ENCODE peak calls at places on chromosomes 16 and 17, in five cellular contexts. P is H1, X is mesendoderm, F is IMR-90, V is mesenchymal stem cell. K is an unnamed sample. For H3K36me3, the result is how much of the 10 kb centered on the place peaks cover.

GRCh38 chr17:21452377-21453143 is 76.4 kb downstream of the KCNJ12 start:
- DNase-seq in P (peak), X (peak), F (peak), V (peak), K (peak)

GRCh38 chr16:87200637-87201036 is 116.6 kb downstream of the C16orf95 start:
- DNase-seq in P (no peak), X (no peak), F (no peak), V (no peak), K (no peak)

GRCh38 chr16:3348547-3349167 is 7.0 kb upstream of the OR2C1 start:
- DNase-seq in P (no peak), X (no peak), F (no peak), V (no peak), K (no peak)

GRCh38 chr17:3843935-3844516 is 2.0 kb downstream of the NCBP3 start:
- DNase-seq in P (no peak), X (peak), F (no peak), V (peak), K (no peak)

GRCh38 chr17:31167111-31167510 is 72.3 kb downstream of the NF1 start:
- DNase-seq in P (no peak), X (no peak), F (no peak), V (no peak), K (no peak)

GRCh38 chr17:74227681-74228080 is 14.3 kb downstream of the TTYH2 start:
- DNase-seq in P (no peak), X (no peak), F (no peak), V (no peak), K (no peak)

GRCh38 chr17:19238167-19238505 is 970 bp downstream of the EPN2 start:
- DNase-seq in P (peak), X (peak), F (no peak), V (peak), K (peak)

GRCh38 chr16:63787014-63787413 is 1334.8 kb downstream of the CDH11 start:
- DNase-seq in P (no peak), X (peak), F (no peak), V (no peak), K (no peak)

GRCh38 chr17:80942360-80943345 is 49.0 kb upstream of the CHMP6 start:
- DNase-seq in P (no peak), X (no peak), F (peak), V (no peak), K (no peak)

GRCh38 chr17:82775033-82775823 is 23.4 kb downstream of the TBCD start:
- DNase-seq in P (peak), X (peak), F (no peak), V (peak), K (peak)

GRCh38 chr16:17303101-17303500 is 167.7 kb downstream of the XYLT1 start:
- DNase-seq in P (no peak), X (no peak), F (no peak), V (no peak), K (no peak)

GRCh38 chr17:80360396-80360795 is 54.6 kb upstream of the ENDOV start:
- DNase-seq in P (no peak), X (no peak), F (no peak), V (no peak), K (no peak)

GRCh38 chr17:51805765-51806164 is 352.7 kb downstream of the CA10 start:
- DNase-seq in P (no peak), X (no peak), F (no peak), V (no peak), K (no peak)

GRCh38 chr17:46977750-46978488 is 1.1 kb downstream of the RPRML start:
- DNase-seq in P (peak), X (no peak), F (no peak), V (no peak), K (no peak)
- H2BK15ac ChIP-seq in P (peak), X (no peak), F (no peak), V (no peak), K (no peak)

DNA sequence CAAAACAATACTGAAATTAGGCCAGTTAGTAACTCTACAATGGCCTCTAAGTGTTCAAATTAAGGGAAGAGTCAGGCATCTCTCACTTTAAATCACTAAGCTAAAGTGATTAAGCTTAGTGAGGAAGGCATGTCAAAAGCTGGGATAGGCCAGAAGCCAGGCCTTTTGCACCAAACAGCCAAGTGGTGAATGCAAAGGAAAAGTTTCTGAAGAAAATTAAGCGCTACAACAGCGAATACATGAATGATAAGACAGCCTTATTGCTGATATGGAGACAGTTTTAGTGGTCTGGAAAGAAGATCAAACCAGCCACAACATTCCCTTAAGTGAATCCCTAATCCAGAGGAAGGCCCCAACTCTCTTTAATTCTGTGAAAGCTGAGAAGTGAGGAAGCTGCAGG is 12.1 kb downstream of the RFWD3 start:
- DNase-seq in P (no peak), X (peak), F (no peak), V (no peak), K (no peak)
- H3K36me3 ChIP-seq in P (half or more), X (under half), F (under half), V (half or more), K (half or more)

DNA sequence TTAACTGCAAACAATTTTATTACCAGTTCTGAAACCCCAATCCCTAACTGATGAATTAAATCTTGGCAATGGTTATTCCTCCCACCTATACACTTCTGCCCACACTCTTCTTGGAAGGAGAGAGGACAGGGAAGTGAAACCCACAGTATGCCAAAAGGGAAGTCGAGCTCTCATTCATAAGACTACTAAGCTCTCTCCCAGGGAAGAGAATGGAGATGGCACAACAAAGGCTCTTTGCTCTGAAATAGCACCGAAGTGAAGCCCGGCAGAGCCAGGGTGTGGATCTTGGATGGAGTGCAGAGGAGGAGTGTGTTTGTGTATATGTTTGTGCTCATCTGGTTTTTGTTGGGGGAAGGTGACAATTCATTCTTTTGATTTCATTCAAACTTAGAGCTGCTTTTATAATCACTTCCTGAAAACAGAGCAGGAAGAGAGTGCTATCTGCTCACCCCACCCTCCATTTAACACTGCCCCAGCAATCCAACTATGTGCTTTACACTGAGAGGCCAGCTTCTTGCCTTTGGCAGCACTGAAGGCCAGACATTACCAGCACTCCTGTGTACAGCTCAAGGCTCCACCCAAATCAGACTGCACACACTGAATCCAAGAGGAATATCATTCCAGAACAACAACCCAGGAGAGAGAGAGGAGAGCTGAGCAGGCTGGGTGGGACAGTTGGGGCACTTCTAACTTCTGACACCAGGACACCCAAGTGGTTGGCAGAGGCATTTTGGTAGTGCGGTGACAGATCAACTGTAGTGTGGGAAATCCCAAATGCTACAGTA is 68.8 kb downstream of the HIC1 start:
- DNase-seq in P (no peak), X (peak), F (peak), V (peak), K (no peak)
- H2BK15ac ChIP-seq in P (no peak), X (no peak), F (peak), V (peak), K (no peak)

GRCh38 chr16:27491894-27492587 is 57.7 kb downstream of the GTF3C1 start:
- DNase-seq in P (no peak), X (peak), F (no peak), V (no peak), K (no peak)

GRCh38 chr16:27492588-27492979 is 57.1 kb downstream of the GTF3C1 start:
- DNase-seq in P (no peak), X (peak), F (no peak), V (no peak), K (no peak)

GRCh38 chr16:27498020-27498419 is 51.7 kb downstream of the GTF3C1 start:
- DNase-seq in P (no peak), X (no peak), F (peak), V (no peak), K (no peak)

GRCh38 chr16:27498426-27498825 is 51.3 kb downstream of the GTF3C1 start:
- DNase-seq in P (no peak), X (no peak), F (no peak), V (no peak), K (no peak)

DNA sequence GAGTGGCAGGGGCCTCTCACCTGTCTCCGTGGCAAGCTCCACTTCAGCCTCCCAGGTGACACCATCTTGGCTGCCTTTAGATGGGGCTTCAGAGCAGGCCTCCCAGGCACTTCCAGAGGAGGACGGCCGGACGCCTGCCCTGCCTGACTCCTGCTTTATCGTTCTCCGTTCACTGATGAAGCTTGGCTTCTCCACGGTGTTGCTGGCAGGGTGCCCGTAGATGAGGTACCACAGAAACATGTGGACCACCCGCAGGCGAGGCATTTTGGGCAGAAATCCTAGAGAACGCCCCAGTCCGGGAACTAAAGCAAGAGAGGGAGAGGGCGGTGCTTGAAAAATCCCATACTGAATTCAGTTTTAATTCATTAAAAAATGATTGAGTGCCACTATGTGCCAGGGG is 54.5 kb downstream of the GTF3C1 start:
- DNase-seq in P (no peak), X (no peak), F (peak), V (no peak), K (no peak)
- H3K36me3 ChIP-seq in P (half or more), X (under half), F (half or more), V (half or more), K (half or more)

DNA sequence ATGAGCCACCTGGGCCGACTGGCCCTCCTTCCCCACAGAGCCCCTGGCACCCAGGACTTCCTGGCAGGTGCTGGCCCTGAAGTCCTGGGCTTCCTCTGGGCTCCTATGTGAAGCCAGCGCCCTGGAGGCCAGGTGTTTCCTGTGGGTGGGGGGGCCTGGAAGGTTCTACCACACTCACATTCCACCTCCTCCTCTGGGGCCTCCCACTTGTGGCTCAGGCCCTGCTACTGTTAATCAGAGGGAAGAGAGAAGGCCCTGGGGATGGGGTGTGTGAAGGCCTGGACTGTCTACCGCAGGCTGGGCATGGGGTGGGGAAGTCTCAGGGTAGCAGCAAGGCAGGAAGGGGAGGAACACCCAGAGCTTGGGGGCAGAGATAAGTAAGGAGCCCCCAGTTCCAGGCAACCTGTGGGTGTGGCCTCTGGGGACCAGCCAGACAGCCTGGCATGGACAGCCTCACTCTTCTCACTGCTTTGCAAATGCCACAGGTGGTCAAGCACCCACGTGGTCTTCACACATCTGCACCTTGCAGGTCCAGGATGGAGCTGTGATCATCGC is 111.9 kb upstream of the TNRC6C start:
- DNase-seq in P (no peak), X (no peak), F (no peak), V (no peak), K (no peak)
- H2BK15ac ChIP-seq in P (no peak), X (no peak), F (no peak), V (no peak), K (no peak)

GRCh38 chr16:11691771-11692170 is 23.5 kb downstream of the SNN start:
- DNase-seq in P (no peak), X (no peak), F (no peak), V (no peak), K (no peak)
- H3K36me3 ChIP-seq in P (under half), X (under half), F (under half), V (half or more), K (half or more)

GRCh38 chr17:41529491-41529915 is 1.4 kb upstream of the KRT19 start:
- DNase-seq in P (no peak), X (no peak), F (no peak), V (no peak), K (no peak)
- H2BK15ac ChIP-seq in P (peak), X (no peak), F (peak), V (no peak), K (peak)